ENCODE peak calls at places on chromosomes 4 and X, in five cellular contexts. One of them, this sample, is unnamed.

GRCh38 chrX:126900937-126901336 is 81.4 kb downstream of the PRR32 start:
- DNase-seq in brain microvascular endothelial cell: no peak
- DNase-seq in PC-9: no peak
- DNase-seq in MV-4-11: no peak
- DNase-seq in effector CD4-positive, alpha-beta T cell: no peak
- DNase-seq in this sample: no peak

GRCh38 chr4:30386266-30386895 is 333.8 kb upstream of the PCDH7 start:
- DNase-seq in MV-4-11: no peak
- DNase-seq in brain microvascular endothelial cell: peak
- DNase-seq in PC-9: no peak
- DNase-seq in effector CD4-positive, alpha-beta T cell: no peak
- DNase-seq in this sample: no peak

GRCh38 chr4:105637409-105638258 is 70.9 kb downstream of the INTS12 start:
- DNase-seq in PC-9: no peak
- DNase-seq in effector CD4-positive, alpha-beta T cell: no peak
- DNase-seq in brain microvascular endothelial cell: peak
- DNase-seq in MV-4-11: peak
- DNase-seq in this sample: peak

GRCh38 chr4:82293304-82293703 is 80.5 kb downstream of the HNRNPD start:
- DNase-seq in MV-4-11: peak
- DNase-seq in brain microvascular endothelial cell: no peak
- DNase-seq in PC-9: no peak
- DNase-seq in effector CD4-positive, alpha-beta T cell: no peak
- DNase-seq in this sample: no peak

GRCh38 chr4:118290951-118291350 is 61.9 kb downstream of the PRSS12 start:
- DNase-seq in MV-4-11: no peak
- DNase-seq in effector CD4-positive, alpha-beta T cell: no peak
- DNase-seq in brain microvascular endothelial cell: no peak
- DNase-seq in PC-9: no peak
- DNase-seq in this sample: no peak

GRCh38 chrX:149032449-149032848 is 472.7 kb downstream of the IDS start:
- DNase-seq in brain microvascular endothelial cell: no peak
- DNase-seq in MV-4-11: no peak
- DNase-seq in PC-9: no peak
- DNase-seq in effector CD4-positive, alpha-beta T cell: no peak
- DNase-seq in this sample: no peak

GRCh38 chrX:68433155-68433980 is at the start of gene OPHN1:
- DNase-seq in MV-4-11: peak
- DNase-seq in brain microvascular endothelial cell: peak
- DNase-seq in effector CD4-positive, alpha-beta T cell: no peak
- DNase-seq in PC-9: peak
- DNase-seq in this sample: no peak

GRCh38 chr4:145315828-145316227 is 135.4 kb upstream of the OTUD4 start:
- DNase-seq in MV-4-11: no peak
- DNase-seq in PC-9: no peak
- DNase-seq in brain microvascular endothelial cell: no peak
- DNase-seq in effector CD4-positive, alpha-beta T cell: no peak
- DNase-seq in this sample: no peak

GRCh38 chrX:150704030-150704613 is 10.9 kb downstream of the MTMR1 start:
- DNase-seq in brain microvascular endothelial cell: peak
- DNase-seq in effector CD4-positive, alpha-beta T cell: no peak
- DNase-seq in MV-4-11: no peak
- DNase-seq in PC-9: no peak
- DNase-seq in this sample: no peak

GRCh38 chr4:110527156-110527555 is 51.2 kb downstream of the ENPEP start:
- DNase-seq in PC-9: no peak
- DNase-seq in effector CD4-positive, alpha-beta T cell: no peak
- DNase-seq in brain microvascular endothelial cell: no peak
- DNase-seq in MV-4-11: no peak
- DNase-seq in this sample: no peak

GRCh38 chr4:173530326-173531062 is 465 bp upstream of the HAND2 start:
- DNase-seq in PC-9: no peak
- DNase-seq in brain microvascular endothelial cell: no peak
- DNase-seq in MV-4-11: no peak
- DNase-seq in effector CD4-positive, alpha-beta T cell: no peak
- DNase-seq in this sample: no peak

GRCh38 chr4:140239311-140239710 is 85.3 kb upstream of the MAML3 start:
- DNase-seq in PC-9: no peak
- DNase-seq in MV-4-11: no peak
- DNase-seq in brain microvascular endothelial cell: no peak
- DNase-seq in effector CD4-positive, alpha-beta T cell: no peak
- DNase-seq in this sample: peak

GRCh38 chrX:68387786-68388185 is 45.5 kb downstream of the OPHN1 start:
- DNase-seq in MV-4-11: no peak
- DNase-seq in brain microvascular endothelial cell: no peak
- DNase-seq in effector CD4-positive, alpha-beta T cell: no peak
- DNase-seq in PC-9: no peak
- DNase-seq in this sample: no peak

GRCh38 chr4:21002976-21003375 is 302.7 kb downstream of the PACRGL start:
- DNase-seq in PC-9: no peak
- DNase-seq in brain microvascular endothelial cell: no peak
- DNase-seq in MV-4-11: peak
- DNase-seq in effector CD4-positive, alpha-beta T cell: no peak
- DNase-seq in this sample: no peak

GRCh38 chr4:54877006-54877405 is 219.2 kb downstream of the KIT start:
- DNase-seq in brain microvascular endothelial cell: peak
- DNase-seq in MV-4-11: no peak
- DNase-seq in PC-9: no peak
- DNase-seq in effector CD4-positive, alpha-beta T cell: no peak
- DNase-seq in this sample: no peak

GRCh38 chrX:40637687-40638086 is 9.7 kb downstream of the CXorf38 start:
- DNase-seq in effector CD4-positive, alpha-beta T cell: no peak
- DNase-seq in brain microvascular endothelial cell: no peak
- DNase-seq in MV-4-11: no peak
- DNase-seq in PC-9: no peak
- DNase-seq in this sample: no peak

GRCh38 chrX:1162119-1162916 is 50.1 kb downstream of the CRLF2 start:
- DNase-seq in effector CD4-positive, alpha-beta T cell: no peak
- DNase-seq in MV-4-11: no peak
- DNase-seq in brain microvascular endothelial cell: no peak
- DNase-seq in PC-9: no peak
- DNase-seq in this sample: no peak

GRCh38 chr4:85688055-85688740 is 213.2 kb downstream of the ARHGAP24 start:
- DNase-seq in MV-4-11: no peak
- DNase-seq in PC-9: no peak
- DNase-seq in brain microvascular endothelial cell: no peak
- DNase-seq in effector CD4-positive, alpha-beta T cell: no peak
- DNase-seq in this sample: no peak

GRCh38 chrX:147217334-147217733 is 402.8 kb upstream of the CXorf51A start:
- DNase-seq in effector CD4-positive, alpha-beta T cell: no peak
- DNase-seq in MV-4-11: no peak
- DNase-seq in PC-9: no peak
- DNase-seq in brain microvascular endothelial cell: no peak
- DNase-seq in this sample: no peak

GRCh38 chr4:156939151-156939550 is 32.4 kb downstream of the PDGFC start:
- DNase-seq in brain microvascular endothelial cell: no peak
- DNase-seq in PC-9: no peak
- DNase-seq in MV-4-11: no peak
- DNase-seq in effector CD4-positive, alpha-beta T cell: no peak
- DNase-seq in this sample: no peak

GRCh38 chr4:53558061-53558801 is 33.1 kb downstream of the LNX1 start:
- DNase-seq in MV-4-11: peak
- DNase-seq in PC-9: no peak
- DNase-seq in brain microvascular endothelial cell: peak
- DNase-seq in effector CD4-positive, alpha-beta T cell: no peak
- DNase-seq in this sample: peak

GRCh38 chrX:11968470-11968869 is 169.8 kb upstream of the FRMPD4 start:
- DNase-seq in PC-9: peak
- DNase-seq in brain microvascular endothelial cell: no peak
- DNase-seq in effector CD4-positive, alpha-beta T cell: no peak
- DNase-seq in MV-4-11: no peak
- DNase-seq in this sample: no peak

GRCh38 chr4:139736661-139737060 is 71.0 kb downstream of the MGST2 start:
- DNase-seq in MV-4-11: no peak
- DNase-seq in effector CD4-positive, alpha-beta T cell: no peak
- DNase-seq in brain microvascular endothelial cell: no peak
- DNase-seq in PC-9: no peak
- DNase-seq in this sample: no peak

GRCh38 chrX:78650906-78651437 is 8.2 kb downstream of the RTL3 start:
- DNase-seq in MV-4-11: peak
- DNase-seq in effector CD4-positive, alpha-beta T cell: no peak
- DNase-seq in brain microvascular endothelial cell: peak
- DNase-seq in PC-9: no peak
- DNase-seq in this sample: no peak

GRCh38 chrX:71250856-71251255 is 3.1 kb downstream of the ZMYM3 start:
- DNase-seq in brain microvascular endothelial cell: no peak
- DNase-seq in MV-4-11: no peak
- DNase-seq in effector CD4-positive, alpha-beta T cell: no peak
- DNase-seq in PC-9: no peak
- DNase-seq in this sample: no peak

GRCh38 chrX:37905436-37906147 is 58.2 kb upstream of the DYNLT3 start:
- DNase-seq in brain microvascular endothelial cell: peak
- DNase-seq in PC-9: no peak
- DNase-seq in MV-4-11: no peak
- DNase-seq in effector CD4-positive, alpha-beta T cell: no peak
- DNase-seq in this sample: peak

GRCh38 chr4:26622913-26623312 is 39.0 kb downstream of the TBC1D19 start:
- DNase-seq in MV-4-11: peak
- DNase-seq in brain microvascular endothelial cell: no peak
- DNase-seq in PC-9: no peak
- DNase-seq in effector CD4-positive, alpha-beta T cell: no peak
- DNase-seq in this sample: no peak

GRCh38 chrX:141989134-141989533 is 85.4 kb downstream of the MAGEC1 start:
- DNase-seq in PC-9: no peak
- DNase-seq in MV-4-11: no peak
- DNase-seq in effector CD4-positive, alpha-beta T cell: no peak
- DNase-seq in brain microvascular endothelial cell: no peak
- DNase-seq in this sample: no peak

GRCh38 chr4:81498046-81498445 is 26.3 kb upstream of the RASGEF1B start:
- DNase-seq in MV-4-11: no peak
- DNase-seq in brain microvascular endothelial cell: no peak
- DNase-seq in effector CD4-positive, alpha-beta T cell: no peak
- DNase-seq in PC-9: no peak
- DNase-seq in this sample: no peak

GRCh38 chr4:15586046-15586445 is 69.1 kb downstream of the FBXL5 start:
- DNase-seq in MV-4-11: peak
- DNase-seq in brain microvascular endothelial cell: no peak
- DNase-seq in PC-9: no peak
- DNase-seq in effector CD4-positive, alpha-beta T cell: no peak
- DNase-seq in this sample: no peak

GRCh38 chr4:100795581-100795980 is 277.8 kb upstream of the EMCN start:
- DNase-seq in brain microvascular endothelial cell: no peak
- DNase-seq in MV-4-11: no peak
- DNase-seq in effector CD4-positive, alpha-beta T cell: no peak
- DNase-seq in PC-9: no peak
- DNase-seq in this sample: no peak

GRCh38 chrX:1788300-1788911 is 173.5 kb downstream of the ASMT start:
- DNase-seq in brain microvascular endothelial cell: no peak
- DNase-seq in effector CD4-positive, alpha-beta T cell: no peak
- DNase-seq in PC-9: no peak
- DNase-seq in MV-4-11: no peak
- DNase-seq in this sample: no peak

GRCh38 chrX:47751670-47752069 is 85.0 kb upstream of the ZNF81 start:
- DNase-seq in PC-9: peak
- DNase-seq in MV-4-11: no peak
- DNase-seq in effector CD4-positive, alpha-beta T cell: no peak
- DNase-seq in brain microvascular endothelial cell: no peak
- DNase-seq in this sample: no peak

GRCh38 chr4:40377462-40378385 is 42.6 kb downstream of the CHRNA9 start:
- DNase-seq in PC-9: peak
- DNase-seq in MV-4-11: no peak
- DNase-seq in brain microvascular endothelial cell: peak
- DNase-seq in effector CD4-positive, alpha-beta T cell: no peak
- DNase-seq in this sample: no peak

GRCh38 chrX:102627640-102628039 is 23.6 kb upstream of the GPRASP1 start:
- DNase-seq in MV-4-11: peak
- DNase-seq in brain microvascular endothelial cell: no peak
- DNase-seq in effector CD4-positive, alpha-beta T cell: no peak
- DNase-seq in PC-9: no peak
- DNase-seq in this sample: no peak

GRCh38 chrX:53257166-53257565 is 24.2 kb downstream of the IQSEC2 start:
- DNase-seq in effector CD4-positive, alpha-beta T cell: no peak
- DNase-seq in brain microvascular endothelial cell: no peak
- DNase-seq in PC-9: no peak
- DNase-seq in MV-4-11: no peak
- DNase-seq in this sample: no peak

GRCh38 chr4:89158884-89159503 is 47.7 kb downstream of the TIGD2 start:
- DNase-seq in effector CD4-positive, alpha-beta T cell: no peak
- DNase-seq in MV-4-11: peak
- DNase-seq in brain microvascular endothelial cell: peak
- DNase-seq in PC-9: no peak
- DNase-seq in this sample: peak

GRCh38 chr4:4420421-4420820 is 33.5 kb downstream of the NSG1 start:
- DNase-seq in effector CD4-positive, alpha-beta T cell: no peak
- DNase-seq in brain microvascular endothelial cell: no peak
- DNase-seq in MV-4-11: no peak
- DNase-seq in PC-9: no peak
- DNase-seq in this sample: no peak

GRCh38 chr4:173275150-173275549 is 59.0 kb downstream of the HMGB2 start:
- DNase-seq in brain microvascular endothelial cell: no peak
- DNase-seq in effector CD4-positive, alpha-beta T cell: no peak
- DNase-seq in PC-9: no peak
- DNase-seq in MV-4-11: no peak
- DNase-seq in this sample: no peak